ENCODE peak calls at places on chromosomes 7 and 10, in nine cellular contexts. H is OCI-LY7, N is adrenal gland, M is H1, B is lung, X is neural progenitor cell, D is lower lobe of right lung, R is upper lobe of right lung, T is right lobe of liver. L is an unnamed sample. For H3K4me1, the result is how much of the 10 kb centered on the place peaks cover.

GRCh38 chr7:67021260-67021659 is 24.6 kb downstream of the TYW1 start:
- DNase-seq in H (no peak), N (peak), M (no peak), B (no peak), X (no peak), D (no peak), R (no peak), T (no peak), L (no peak)

GRCh38 chr10:80537086-80537704 is 507 bp upstream of the SH2D4B start:
- DNase-seq in H (no peak), N (peak), M (no peak), B (no peak), X (peak), D (no peak), R (no peak), T (peak), L (no peak)

GRCh38 chr10:31952066-31952465 is 23.4 kb upstream of the ARHGAP12 start:
- DNase-seq in H (no peak), N (no peak), M (no peak), B (no peak), X (no peak), D (no peak), R (no peak), T (no peak), L (no peak)

GRCh38 chr10:132626761-132627735 is 89.5 kb downstream of the INPP5A start:
- DNase-seq in H (no peak), N (no peak), M (no peak), B (no peak), X (no peak), D (no peak), R (peak), T (peak), L (peak)

GRCh38 chr10:31483546-31483945 is 164.5 kb downstream of the ZEB1 start:
- DNase-seq in H (no peak), N (no peak), M (no peak), B (no peak), X (no peak), D (no peak), R (no peak), T (no peak), L (no peak)

GRCh38 chr7:102916881-102917280 is 4.1 kb downstream of the LRRC17 start:
- DNase-seq in H (no peak), N (no peak), M (no peak), B (no peak), X (no peak), D (no peak), R (no peak), T (no peak), L (no peak)

GRCh38 chr10:70426835-70427234 is 14.6 kb downstream of the NODAL start:
- DNase-seq in H (no peak), N (no peak), M (no peak), B (no peak), X (no peak), D (no peak), R (no peak), T (no peak), L (no peak)

GRCh38 chr7:108569381-108570145 is at the start of the genes DNAJB9 and THAP5:
- DNase-seq in H (peak), N (peak), M (peak), B (peak), X (peak), D (peak), R (peak), T (peak), L (peak)

GRCh38 chr10:86041116-86041515 is 325.5 kb downstream of the GRID1 start:
- DNase-seq in H (no peak), N (peak), M (no peak), B (no peak), X (no peak), D (no peak), R (no peak), T (no peak), L (no peak)

GRCh38 chr10:80493482-80494021 is 39.4 kb downstream of the TSPAN14 start:
- DNase-seq in H (no peak), N (peak), M (no peak), B (no peak), X (no peak), D (no peak), R (peak), T (no peak), L (no peak)

GRCh38 chr10:48506147-48506917 is 98.5 kb downstream of the ARHGAP22 start:
- DNase-seq in H (peak), N (peak), M (peak), B (no peak), X (no peak), D (no peak), R (no peak), T (peak), L (no peak)

GRCh38 chr7:121079425-121080169 is 91.1 kb downstream of the CPED1 start:
- DNase-seq in H (no peak), N (no peak), M (no peak), B (no peak), X (no peak), D (no peak), R (no peak), T (peak), L (no peak)

GRCh38 chr10:7410800-7411670 is at the start of gene SFMBT2:
- DNase-seq in H (peak), N (peak), M (peak), B (peak), X (peak), D (peak), R (peak), T (peak), L (peak)

GRCh38 chr7:1679966-1680730 is 10.1 kb downstream of the ELFN1 start:
- DNase-seq in H (no peak), N (peak), M (no peak), B (no peak), X (no peak), D (no peak), R (no peak), T (peak), L (no peak)

GRCh38 chr10:5297466-5297865 is 67.3 kb upstream of the UCN3 start:
- DNase-seq in H (no peak), N (peak), M (no peak), B (peak), X (no peak), D (peak), R (peak), T (no peak), L (no peak)

GRCh38 chr10:49114718-49115014 is 656 bp downstream of the VSTM4 start:
- DNase-seq in H (no peak), N (peak), M (no peak), B (no peak), X (no peak), D (no peak), R (no peak), T (no peak), L (no peak)

GRCh38 chr10:21174670-21175495 is 277.8 kb upstream of the NEBL start:
- DNase-seq in H (no peak), N (no peak), M (no peak), B (no peak), X (peak), D (no peak), R (no peak), T (no peak), L (no peak)

GRCh38 chr10:21173964-21174669 is 277.0 kb upstream of the NEBL start:
- DNase-seq in H (no peak), N (peak), M (peak), B (peak), X (peak), D (peak), R (peak), T (peak), L (peak)

GRCh38 chr10:21171936-21172773 is 275.0 kb upstream of the NEBL start:
- DNase-seq in H (no peak), N (no peak), M (no peak), B (no peak), X (peak), D (no peak), R (no peak), T (no peak), L (no peak)

GRCh38 chr10:21172774-21173432 is 275.8 kb upstream of the NEBL start:
- DNase-seq in H (no peak), N (peak), M (peak), B (no peak), X (peak), D (peak), R (peak), T (no peak), L (peak)

DNA sequence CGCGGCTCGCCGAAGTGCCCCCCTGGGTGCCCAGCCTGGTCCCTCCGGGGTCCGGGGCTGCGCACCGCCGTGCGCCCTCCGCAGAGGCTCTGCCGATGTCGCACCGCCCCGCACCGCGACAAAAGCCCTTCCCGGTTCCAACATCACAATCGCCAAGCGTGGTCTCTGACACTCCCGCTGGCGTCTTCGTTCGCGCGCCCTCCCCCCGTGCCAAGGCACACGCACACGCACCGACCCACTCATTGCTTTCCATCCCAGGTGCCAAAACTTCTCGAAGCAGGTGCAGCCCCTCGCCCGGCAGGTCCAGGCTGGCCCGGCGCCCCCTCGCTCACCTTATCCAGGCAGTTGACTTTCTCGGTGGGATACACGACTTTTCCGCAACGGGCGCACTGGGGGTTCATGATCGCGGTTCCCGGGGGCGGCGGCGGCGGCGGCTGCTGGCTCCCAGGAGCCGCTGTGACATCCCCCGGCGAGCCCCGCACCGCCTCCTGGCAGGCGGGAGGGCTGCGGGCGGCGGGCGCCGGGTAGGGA is 276.4 kb upstream of the NEBL start:
- DNase-seq in H (no peak), N (no peak), M (peak), B (no peak), X (peak), D (peak), R (no peak), T (no peak), L (no peak)
- H3K4me1 ChIP-seq in H (under half), N (under half), M (under half), B (under half), X (under half), D (under half), R (under half), T (under half), L (under half)

GRCh38 chr10:71770789-71771188 is 2.5 kb downstream of the VSIR start:
- DNase-seq in H (no peak), N (peak), M (no peak), B (no peak), X (no peak), D (peak), R (no peak), T (no peak), L (no peak)
- H3K4me3 ChIP-seq in H (no peak), N (no peak), M (no peak), B (no peak), X (no peak), D (peak), R (peak), T (peak), L (peak)

GRCh38 chr7:143256325-143256724 is 6.9 kb upstream of the GSTK1 start:
- DNase-seq in H (no peak), N (no peak), M (no peak), B (no peak), X (peak), D (no peak), R (no peak), T (no peak), L (no peak)
- TF ChIP-seq CTCF in H (no peak), N (no peak), M (peak), B (no peak), X (peak), D (peak), R (no peak), T (peak), L (no peak)

DNA sequence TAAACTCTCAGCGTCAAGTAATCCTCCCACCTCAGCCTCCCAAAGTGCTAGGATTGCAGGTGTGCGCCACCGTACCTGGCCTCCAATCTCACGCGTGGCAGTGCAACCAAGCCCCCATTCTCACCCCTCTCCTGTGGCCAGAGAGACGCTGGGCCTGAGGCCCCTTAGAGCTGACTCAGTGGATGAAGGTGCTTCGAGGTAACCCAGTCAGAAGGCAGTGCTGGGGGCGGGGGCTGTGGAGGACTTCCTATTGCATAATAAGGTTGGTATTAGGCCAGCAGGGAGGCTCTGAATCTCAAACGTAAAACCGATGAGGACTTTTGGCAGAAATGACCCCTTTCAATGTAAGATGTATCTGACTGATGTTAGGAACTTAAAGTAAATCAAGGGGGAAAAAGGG is 229.3 kb downstream of the USP6NL start:
- DNase-seq in H (no peak), N (no peak), M (no peak), B (no peak), X (no peak), D (no peak), R (no peak), T (no peak), L (no peak)
- H3K4me1 ChIP-seq in H (under half), N (under half), M (under half), B (under half), X (under half), D (under half), R (under half), T (under half), L (under half)

DNA sequence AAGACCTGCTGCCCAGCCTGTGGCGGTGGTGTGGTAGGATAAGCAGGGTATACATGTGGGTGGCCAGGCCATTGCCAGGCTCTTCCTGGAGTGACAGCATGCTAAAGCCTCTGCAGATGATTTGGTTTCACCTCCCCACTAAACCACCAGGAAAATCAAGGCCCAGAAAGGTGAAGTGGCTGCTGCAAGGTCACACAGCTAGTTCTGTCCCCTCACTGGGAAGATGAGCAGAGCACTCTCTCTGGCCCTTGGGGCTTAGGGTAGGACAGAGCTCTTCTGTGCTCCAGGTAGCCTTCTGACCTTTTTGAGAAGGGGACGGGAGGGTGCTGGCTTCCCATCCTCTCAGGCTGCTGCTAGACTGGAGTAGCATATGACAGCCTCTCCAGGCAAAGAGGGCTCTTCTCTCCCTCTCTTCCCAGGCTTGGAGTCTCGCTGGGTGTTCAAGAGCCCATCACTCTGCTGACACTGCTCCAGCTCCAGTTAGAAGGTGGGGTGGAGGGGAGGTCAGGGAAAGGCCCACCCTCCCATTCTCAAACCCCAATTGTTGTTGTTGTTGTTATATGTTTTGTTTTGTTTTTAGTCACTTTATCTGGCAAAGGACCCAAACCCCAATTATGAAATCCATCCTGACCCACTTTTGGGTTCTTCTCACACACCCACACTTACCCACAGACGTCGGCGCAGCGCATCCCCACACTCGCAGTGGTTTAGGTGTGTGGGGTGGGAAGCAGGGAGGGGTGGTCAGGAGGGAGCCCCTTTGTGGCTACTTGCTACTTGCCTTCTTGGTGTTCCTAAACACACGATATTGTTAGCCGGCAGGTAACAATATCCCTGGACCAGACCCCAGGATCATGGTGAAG is 4.9 kb downstream of the SPOCK2 start:
- DNase-seq in H (no peak), N (no peak), M (no peak), B (no peak), X (no peak), D (no peak), R (no peak), T (no peak), L (no peak)
- H3K4me3 ChIP-seq in H (peak), N (no peak), M (no peak), B (no peak), X (no peak), D (no peak), R (no peak), T (no peak), L (no peak)

DNA sequence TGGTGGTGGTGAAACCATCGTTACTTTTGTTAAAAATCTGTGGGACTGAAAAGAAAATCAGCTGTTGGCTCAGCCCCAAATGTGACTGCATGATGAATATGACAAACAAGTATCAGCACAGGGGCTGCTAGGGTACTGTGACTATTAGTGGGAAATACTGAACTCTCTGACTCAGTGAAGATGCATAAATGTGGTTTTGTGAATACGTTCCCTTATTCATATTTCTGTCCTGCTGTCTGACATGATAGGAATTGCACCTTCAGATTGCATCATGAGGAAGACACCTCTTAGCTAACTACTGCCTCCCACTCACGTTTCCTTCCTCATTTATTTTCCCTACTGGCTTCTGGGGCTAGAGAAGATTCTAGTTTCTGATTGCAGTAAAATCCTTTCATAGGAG is 1.4 kb downstream of the CLEC5A start:
- DNase-seq in H (no peak), N (no peak), M (no peak), B (no peak), X (no peak), D (no peak), R (no peak), T (no peak), L (no peak)
- TF ChIP-seq CTCF in H (no peak), N (no peak), M (no peak), B (no peak), X (no peak), D (no peak), R (no peak), T (no peak), L (no peak)

GRCh38 chr7:93053946-93054943 is 63.5 kb downstream of the SAMD9 start:
- DNase-seq in H (no peak), N (no peak), M (no peak), B (no peak), X (no peak), D (no peak), R (no peak), T (no peak), L (no peak)
- H3K4me1 ChIP-seq in H (under half), N (under half), M (under half), B (under half), X (under half), D (under half), R (under half), T (under half), L (under half)

DNA sequence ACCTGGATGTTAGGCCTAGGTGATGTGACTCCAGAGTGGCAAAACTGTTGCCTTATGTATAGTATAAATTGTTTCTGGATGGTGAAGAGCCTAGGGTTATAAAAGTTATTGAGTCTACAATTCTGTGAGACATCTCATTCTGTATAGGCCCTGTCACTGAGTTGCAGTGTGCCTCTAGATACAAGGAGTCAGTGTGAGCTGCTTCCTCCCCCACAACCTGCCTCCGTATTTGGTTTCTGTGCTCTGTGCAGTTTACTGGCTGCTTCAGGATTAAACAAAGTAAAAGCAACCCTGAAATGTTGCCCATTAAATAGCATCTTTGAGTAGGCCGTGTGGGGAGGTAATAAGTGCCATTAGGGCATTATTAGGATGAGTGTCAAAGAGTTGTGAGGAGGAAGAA is 1.9 kb upstream of the IFRD1 start:
- DNase-seq in H (no peak), N (no peak), M (no peak), B (no peak), X (no peak), D (no peak), R (no peak), T (no peak), L (no peak)
- H3K4me3 ChIP-seq in H (no peak), N (no peak), M (no peak), B (no peak), X (no peak), D (no peak), R (no peak), T (no peak), L (no peak)

DNA sequence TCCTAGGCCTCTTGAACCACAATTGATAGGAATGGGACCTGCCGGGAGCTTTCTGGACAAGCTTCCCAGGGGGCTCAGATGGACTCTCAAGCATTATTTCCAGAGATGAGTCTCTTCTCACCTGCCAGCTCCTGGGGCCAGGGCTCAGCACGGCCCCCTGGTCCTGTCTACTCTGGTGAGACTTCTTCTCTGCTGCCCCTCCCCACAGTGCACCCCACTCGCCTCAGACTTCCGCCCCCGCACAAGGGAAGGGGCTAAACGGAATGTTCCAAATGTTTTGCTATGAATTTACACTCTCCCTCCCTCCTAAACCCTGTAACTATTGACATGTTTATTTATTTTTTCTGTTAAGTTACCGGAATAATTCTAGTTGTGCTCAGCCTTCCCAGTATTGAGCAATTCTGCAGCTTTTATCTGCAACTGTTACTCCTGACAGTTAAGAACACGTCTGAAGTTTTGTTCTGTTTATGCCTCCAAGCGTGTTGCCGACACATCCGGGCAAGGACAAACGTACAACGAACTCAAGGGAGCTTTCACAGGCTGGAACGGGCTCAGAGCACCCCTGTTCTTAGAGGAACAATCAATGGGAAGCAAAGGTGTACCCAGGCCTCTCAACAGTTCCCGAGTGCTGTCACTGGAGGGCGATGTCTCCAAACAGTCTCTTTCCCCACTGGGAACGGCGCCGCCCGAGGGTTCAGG is 55.2 kb downstream of the FHIP2A start:
- DNase-seq in H (peak), N (peak), M (peak), B (peak), X (peak), D (peak), R (peak), T (peak), L (peak)
- TF ChIP-seq CTCF in H (peak), N (peak), M (peak), B (peak), X (peak), D (peak), R (peak), T (peak), L (peak)

L was measured in heart right ventricle.